ENCODE peak calls at places on chromosomes 7 and 10, in five cellular contexts. One of them, this sample, is unnamed.

GRCh38 chr7:22110227-22110839 is 164.6 kb upstream of the CDCA7L start:
- DNase-seq in mammary epithelial cell: peak
- DNase-seq in H1: peak
- DNase-seq in SK-N-SH: peak
- DNase-seq in GM23338: peak
- DNase-seq in this sample: peak

GRCh38 chr7:147779949-147780348 is 810.6 kb upstream of the C7orf33 start:
- DNase-seq in mammary epithelial cell: no peak
- DNase-seq in H1: no peak
- DNase-seq in SK-N-SH: no peak
- DNase-seq in GM23338: no peak
- DNase-seq in this sample: no peak

GRCh38 chr7:117127585-117128168 is 174.4 kb downstream of the ST7 start:
- DNase-seq in mammary epithelial cell: peak
- DNase-seq in H1: no peak
- DNase-seq in SK-N-SH: no peak
- DNase-seq in GM23338: peak
- DNase-seq in this sample: peak

GRCh38 chr7:21767300-21767900 is 178.3 kb downstream of the CDCA7L start:
- DNase-seq in mammary epithelial cell: peak
- DNase-seq in H1: peak
- DNase-seq in SK-N-SH: peak
- DNase-seq in GM23338: peak
- DNase-seq in this sample: peak

GRCh38 chr10:77504870-77505257 is 132.7 kb downstream of the KCNMA1 start:
- DNase-seq in mammary epithelial cell: peak
- DNase-seq in H1: no peak
- DNase-seq in SK-N-SH: no peak
- DNase-seq in GM23338: no peak
- DNase-seq in this sample: no peak

GRCh38 chr10:8306685-8307364 is 252.3 kb downstream of the GATA3 start:
- DNase-seq in mammary epithelial cell: peak
- DNase-seq in H1: no peak
- DNase-seq in SK-N-SH: no peak
- DNase-seq in GM23338: peak
- DNase-seq in this sample: no peak

GRCh38 chr7:156192921-156193320 is 380.7 kb upstream of the SHH start:
- DNase-seq in mammary epithelial cell: no peak
- DNase-seq in H1: no peak
- DNase-seq in SK-N-SH: no peak
- DNase-seq in GM23338: no peak
- DNase-seq in this sample: no peak

GRCh38 chr10:69179089-69179742 is 818 bp upstream of the SUPV3L1 start:
- DNase-seq in mammary epithelial cell: no peak
- DNase-seq in H1: no peak
- DNase-seq in SK-N-SH: peak
- DNase-seq in GM23338: no peak
- DNase-seq in this sample: no peak

GRCh38 chr7:6651866-6652445 is 14.8 kb downstream of the ZNF316 start:
- DNase-seq in mammary epithelial cell: no peak
- DNase-seq in H1: no peak
- DNase-seq in SK-N-SH: peak
- DNase-seq in GM23338: no peak
- DNase-seq in this sample: no peak

GRCh38 chr7:41942468-41943097 is 239.7 kb upstream of the INHBA start:
- DNase-seq in mammary epithelial cell: no peak
- DNase-seq in H1: no peak
- DNase-seq in SK-N-SH: no peak
- DNase-seq in GM23338: peak
- DNase-seq in this sample: no peak

GRCh38 chr10:71494470-71494869 is 97.8 kb downstream of the CDH23 start:
- DNase-seq in mammary epithelial cell: no peak
- DNase-seq in H1: no peak
- DNase-seq in SK-N-SH: no peak
- DNase-seq in GM23338: no peak
- DNase-seq in this sample: no peak

GRCh38 chr10:43046288-43046991 is 30.4 kb upstream of the RET start:
- DNase-seq in mammary epithelial cell: no peak
- DNase-seq in H1: no peak
- DNase-seq in SK-N-SH: no peak
- DNase-seq in GM23338: peak
- DNase-seq in this sample: no peak

GRCh38 chr10:98353105-98353504 is 61.9 kb downstream of the PYROXD2 start:
- DNase-seq in mammary epithelial cell: no peak
- DNase-seq in H1: no peak
- DNase-seq in SK-N-SH: no peak
- DNase-seq in GM23338: no peak
- DNase-seq in this sample: no peak
- H2AFZ ChIP-seq in mammary epithelial cell: no peak
- H2AFZ ChIP-seq in H1: no peak
- H2AFZ ChIP-seq in SK-N-SH: no peak
- H2AFZ ChIP-seq in GM23338: no peak
- H2AFZ ChIP-seq in this sample: no peak

GRCh38 chr7:106070201-106070551 is 41.9 kb downstream of the SYPL1 start:
- DNase-seq in mammary epithelial cell: peak
- DNase-seq in H1: no peak
- DNase-seq in SK-N-SH: peak
- DNase-seq in GM23338: no peak
- DNase-seq in this sample: no peak

GRCh38 chr7:106067678-106068077 is 44.4 kb downstream of the SYPL1 start:
- DNase-seq in mammary epithelial cell: no peak
- DNase-seq in H1: no peak
- DNase-seq in SK-N-SH: no peak
- DNase-seq in GM23338: no peak
- DNase-seq in this sample: no peak

GRCh38 chr7:106068538-106068961 is 43.6 kb downstream of the SYPL1 start:
- DNase-seq in mammary epithelial cell: no peak
- DNase-seq in H1: no peak
- DNase-seq in SK-N-SH: peak
- DNase-seq in GM23338: no peak
- DNase-seq in this sample: no peak

GRCh38 chr7:106069471-106070200 is 42.5 kb downstream of the SYPL1 start:
- DNase-seq in mammary epithelial cell: no peak
- DNase-seq in H1: no peak
- DNase-seq in SK-N-SH: peak
- DNase-seq in GM23338: no peak
- DNase-seq in this sample: no peak

DNA sequence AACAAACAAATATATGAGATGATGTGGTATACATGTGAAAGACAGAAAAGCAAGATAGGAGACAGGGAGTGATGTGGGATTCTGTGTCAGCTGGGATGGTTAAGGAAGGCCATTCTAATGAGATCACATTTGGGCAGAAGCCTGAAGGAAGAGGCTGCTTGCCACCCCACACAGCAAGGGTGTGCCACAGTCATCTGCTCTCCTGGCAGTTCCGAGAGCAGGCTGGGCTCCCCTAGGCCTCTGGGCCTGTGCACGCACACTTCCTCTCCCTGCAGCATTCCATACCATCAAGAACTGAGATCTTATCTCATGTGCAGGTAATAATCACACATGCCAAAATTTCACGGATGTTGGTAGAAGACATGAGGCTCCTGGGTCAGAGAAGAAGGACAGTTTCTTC is 43.1 kb downstream of the SYPL1 start:
- DNase-seq in mammary epithelial cell: peak
- DNase-seq in H1: no peak
- DNase-seq in SK-N-SH: peak
- DNase-seq in GM23338: no peak
- DNase-seq in this sample: no peak
- H2AFZ ChIP-seq in mammary epithelial cell: no peak
- H2AFZ ChIP-seq in H1: no peak
- H2AFZ ChIP-seq in SK-N-SH: no peak
- H2AFZ ChIP-seq in GM23338: no peak
- H2AFZ ChIP-seq in this sample: no peak

GRCh38 chr10:93481213-93481930 is 762 bp downstream of the MYOF start:
- DNase-seq in mammary epithelial cell: peak
- DNase-seq in H1: no peak
- DNase-seq in SK-N-SH: no peak
- DNase-seq in GM23338: no peak
- DNase-seq in this sample: no peak
- H2AFZ ChIP-seq in mammary epithelial cell: no peak
- H2AFZ ChIP-seq in H1: peak
- H2AFZ ChIP-seq in SK-N-SH: no peak
- H2AFZ ChIP-seq in GM23338: peak
- H2AFZ ChIP-seq in this sample: no peak

GRCh38 chr7:130961128-130961601 is 227.2 kb upstream of the KLF14 start:
- DNase-seq in mammary epithelial cell: peak
- DNase-seq in H1: no peak
- DNase-seq in SK-N-SH: no peak
- DNase-seq in GM23338: no peak
- DNase-seq in this sample: peak

GRCh38 chr7:130962109-130962508 is 228.1 kb upstream of the KLF14 start:
- DNase-seq in mammary epithelial cell: no peak
- DNase-seq in H1: no peak
- DNase-seq in SK-N-SH: no peak
- DNase-seq in GM23338: no peak
- DNase-seq in this sample: no peak

GRCh38 chr7:130959743-130960207 is 225.8 kb upstream of the KLF14 start:
- DNase-seq in mammary epithelial cell: peak
- DNase-seq in H1: no peak
- DNase-seq in SK-N-SH: no peak
- DNase-seq in GM23338: peak
- DNase-seq in this sample: no peak

GRCh38 chr7:130958846-130959245 is 224.8 kb upstream of the KLF14 start:
- DNase-seq in mammary epithelial cell: no peak
- DNase-seq in H1: no peak
- DNase-seq in SK-N-SH: no peak
- DNase-seq in GM23338: no peak
- DNase-seq in this sample: no peak

GRCh38 chr7:130960208-130960988 is 226.4 kb upstream of the KLF14 start:
- DNase-seq in mammary epithelial cell: peak
- DNase-seq in H1: no peak
- DNase-seq in SK-N-SH: no peak
- DNase-seq in GM23338: no peak
- DNase-seq in this sample: peak
- H2AFZ ChIP-seq in mammary epithelial cell: no peak
- H2AFZ ChIP-seq in H1: no peak
- H2AFZ ChIP-seq in SK-N-SH: no peak
- H2AFZ ChIP-seq in GM23338: no peak
- H2AFZ ChIP-seq in this sample: no peak

DNA sequence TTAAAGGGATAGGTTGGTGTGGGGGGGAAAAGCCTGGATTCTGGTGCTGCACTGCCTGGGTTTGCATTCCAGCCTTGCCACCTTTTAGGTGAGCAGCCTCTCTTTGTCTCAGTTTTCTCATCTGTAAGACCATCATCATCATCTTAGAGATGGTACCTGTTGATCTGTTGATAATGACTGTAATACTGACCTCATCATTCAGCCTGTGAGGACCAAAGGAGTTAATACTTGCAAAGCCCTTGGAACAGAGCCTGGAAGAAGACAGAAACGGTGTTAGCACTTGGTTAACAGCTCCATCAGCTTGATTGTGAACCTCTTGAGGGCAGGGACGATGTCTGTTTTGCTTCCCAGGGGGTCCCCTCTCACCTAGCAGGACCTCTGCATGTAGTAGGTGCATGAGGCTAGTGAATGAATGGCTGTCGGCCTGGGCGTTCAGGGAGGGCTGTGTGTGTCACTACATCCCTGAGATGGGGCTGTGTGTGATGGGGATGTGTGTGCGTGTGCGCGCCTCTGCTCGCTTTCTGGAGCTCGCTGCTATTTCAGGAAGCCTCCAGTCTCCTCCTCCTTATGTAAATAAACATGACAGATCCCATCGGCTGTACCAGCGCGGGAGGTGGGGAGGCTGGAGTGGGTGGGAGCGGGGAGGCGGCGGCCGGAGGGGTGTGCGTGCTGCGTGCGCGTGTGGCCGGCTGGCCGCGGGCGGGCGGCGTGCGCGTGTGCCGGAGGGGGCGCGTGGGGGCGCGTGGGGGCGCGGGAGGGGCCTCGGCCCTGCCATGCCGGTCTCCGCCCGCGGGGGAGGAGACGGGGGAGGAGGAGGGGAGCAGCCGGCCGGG is 61.2 kb downstream of the NEURL1 start:
- DNase-seq in mammary epithelial cell: peak
- DNase-seq in H1: no peak
- DNase-seq in SK-N-SH: peak
- DNase-seq in GM23338: peak
- DNase-seq in this sample: no peak
- H2AFZ ChIP-seq in mammary epithelial cell: peak
- H2AFZ ChIP-seq in H1: peak
- H2AFZ ChIP-seq in SK-N-SH: peak
- H2AFZ ChIP-seq in GM23338: peak
- H2AFZ ChIP-seq in this sample: no peak

GRCh38 chr10:49798275-49798674 is 36.2 kb upstream of the OGDHL start:
- DNase-seq in mammary epithelial cell: no peak
- DNase-seq in H1: no peak
- DNase-seq in SK-N-SH: no peak
- DNase-seq in GM23338: no peak
- DNase-seq in this sample: no peak
- H2AFZ ChIP-seq in mammary epithelial cell: no peak
- H2AFZ ChIP-seq in H1: no peak
- H2AFZ ChIP-seq in SK-N-SH: no peak
- H2AFZ ChIP-seq in GM23338: no peak
- H2AFZ ChIP-seq in this sample: no peak

GRCh38 chr10:60606343-60607080 is 171.8 kb upstream of the CDK1 start:
- DNase-seq in mammary epithelial cell: peak
- DNase-seq in H1: no peak
- DNase-seq in SK-N-SH: no peak
- DNase-seq in GM23338: no peak
- DNase-seq in this sample: no peak
- H2AFZ ChIP-seq in mammary epithelial cell: peak
- H2AFZ ChIP-seq in H1: no peak
- H2AFZ ChIP-seq in SK-N-SH: no peak
- H2AFZ ChIP-seq in GM23338: no peak
- H2AFZ ChIP-seq in this sample: no peak

GRCh38 chr7:121521681-121522405 is 125.7 kb upstream of the FAM3C start:
- DNase-seq in mammary epithelial cell: no peak
- DNase-seq in H1: no peak
- DNase-seq in SK-N-SH: no peak
- DNase-seq in GM23338: no peak
- DNase-seq in this sample: no peak

GRCh38 chr7:121529003-121529402 is 132.9 kb upstream of the FAM3C start:
- DNase-seq in mammary epithelial cell: no peak
- DNase-seq in H1: no peak
- DNase-seq in SK-N-SH: no peak
- DNase-seq in GM23338: no peak
- DNase-seq in this sample: no peak

GRCh38 chr7:121530251-121531174 is 134.4 kb upstream of the FAM3C start:
- DNase-seq in mammary epithelial cell: peak
- DNase-seq in H1: no peak
- DNase-seq in SK-N-SH: no peak
- DNase-seq in GM23338: no peak
- DNase-seq in this sample: peak

GRCh38 chr7:121519548-121520521 is 123.7 kb upstream of the FAM3C start:
- DNase-seq in mammary epithelial cell: no peak
- DNase-seq in H1: no peak
- DNase-seq in SK-N-SH: no peak
- DNase-seq in GM23338: no peak
- DNase-seq in this sample: no peak

GRCh38 chr7:121525155-121525819 is 129.2 kb upstream of the FAM3C start:
- DNase-seq in mammary epithelial cell: no peak
- DNase-seq in H1: no peak
- DNase-seq in SK-N-SH: no peak
- DNase-seq in GM23338: no peak
- DNase-seq in this sample: no peak
- H2AFZ ChIP-seq in mammary epithelial cell: no peak
- H2AFZ ChIP-seq in H1: no peak
- H2AFZ ChIP-seq in SK-N-SH: peak
- H2AFZ ChIP-seq in GM23338: no peak
- H2AFZ ChIP-seq in this sample: no peak

GRCh38 chr7:139541600-139542307 is 18.3 kb downstream of the CLEC2L start:
- DNase-seq in mammary epithelial cell: no peak
- DNase-seq in H1: no peak
- DNase-seq in SK-N-SH: peak
- DNase-seq in GM23338: peak
- DNase-seq in this sample: no peak
- H2AFZ ChIP-seq in mammary epithelial cell: no peak
- H2AFZ ChIP-seq in H1: peak
- H2AFZ ChIP-seq in SK-N-SH: no peak
- H2AFZ ChIP-seq in GM23338: peak
- H2AFZ ChIP-seq in this sample: no peak

This sample was measured in GM12878.